ENCODE peak calls at places on chromosomes 11 and 22, in six cellular contexts. Y is fibroblast of lung, Z is neural progenitor cell, G is thyroid gland, A is H9, V is adrenal gland. U is an unnamed sample.

GRCh38 chr11:91981995-91982394 is 242.6 kb upstream of the FAT3 start:
- DNase-seq in V (peak; percentile 86), Y (peak; percentile 99), A (no peak), G (peak; percentile 21), Z (no peak), U (no peak)

GRCh38 chr11:129265125-129265788 is 73.1 kb upstream of the ARHGAP32 start:
- DNase-seq in V (no peak), Z (no peak), Y (no peak), G (no peak), A (no peak), U (no peak)

GRCh38 chr22:17773606-17774205 is 563 bp downstream of the BID start:
- DNase-seq in G (peak; percentile 60), Y (no peak), V (no peak), A (peak; percentile 78), Z (peak; percentile 89), U (peak; percentile 69)

GRCh38 chr22:33706100-33706499 is 214.2 kb downstream of the LARGE1 start:
- DNase-seq in A (peak; percentile 41), V (no peak), G (no peak), Y (no peak), Z (peak; percentile 33), U (no peak)

GRCh38 chr11:116502641-116503061 is 270.1 kb downstream of the BUD13 start:
- DNase-seq in A (no peak), Y (no peak), V (no peak), Z (no peak), G (no peak), U (peak; percentile 62)

GRCh38 chr22:25420925-25421904 is 143.3 kb upstream of the GRK3 start:
- DNase-seq in A (peak; percentile 68), Z (peak; percentile 69), V (no peak), Y (peak; percentile 29), G (peak; percentile 37), U (no peak)

GRCh38 chr11:116913000-116913399 is 75.6 kb upstream of the APOA1 start:
- DNase-seq in G (no peak), Y (peak; percentile 92), V (no peak), Z (no peak), A (no peak), U (no peak)

GRCh38 chr22:27115816-27116256 is 458.4 kb downstream of the MIAT start:
- DNase-seq in Y (no peak), Z (no peak), A (no peak), G (no peak), V (peak; percentile 59), U (no peak)

GRCh38 chr22:22576244-22576988 is 17.4 kb upstream of the PRAME start:
- DNase-seq in Y (peak; percentile 43), A (peak; percentile 79), Z (peak; percentile 81), G (peak; percentile 40), V (peak; percentile 62), U (peak; percentile 59)

GRCh38 chr22:25113316-25113721 is 86.3 kb upstream of the CRYBB3 start:
- DNase-seq in A (no peak), Z (no peak), V (peak; percentile 78), Y (no peak), G (peak; percentile 77), U (peak; percentile 72)

GRCh38 chr22:43202756-43203155 is 15.8 kb upstream of the TTLL12 start:
- DNase-seq in V (no peak), Z (no peak), G (no peak), Y (no peak), A (no peak), U (no peak)

GRCh38 chr22:43201486-43202219 is 14.7 kb upstream of the TTLL12 start:
- DNase-seq in Z (no peak), G (no peak), V (no peak), A (no peak), Y (no peak), U (no peak)

GRCh38 chr22:43202326-43202725 is 15.4 kb upstream of the TTLL12 start:
- DNase-seq in Y (no peak), G (no peak), V (no peak), Z (no peak), A (no peak), U (no peak)

GRCh38 chr22:43205261-43205691 is 18.3 kb upstream of the TTLL12 start:
- DNase-seq in Y (no peak), G (no peak), V (no peak), A (no peak), Z (no peak), U (no peak)

DNA sequence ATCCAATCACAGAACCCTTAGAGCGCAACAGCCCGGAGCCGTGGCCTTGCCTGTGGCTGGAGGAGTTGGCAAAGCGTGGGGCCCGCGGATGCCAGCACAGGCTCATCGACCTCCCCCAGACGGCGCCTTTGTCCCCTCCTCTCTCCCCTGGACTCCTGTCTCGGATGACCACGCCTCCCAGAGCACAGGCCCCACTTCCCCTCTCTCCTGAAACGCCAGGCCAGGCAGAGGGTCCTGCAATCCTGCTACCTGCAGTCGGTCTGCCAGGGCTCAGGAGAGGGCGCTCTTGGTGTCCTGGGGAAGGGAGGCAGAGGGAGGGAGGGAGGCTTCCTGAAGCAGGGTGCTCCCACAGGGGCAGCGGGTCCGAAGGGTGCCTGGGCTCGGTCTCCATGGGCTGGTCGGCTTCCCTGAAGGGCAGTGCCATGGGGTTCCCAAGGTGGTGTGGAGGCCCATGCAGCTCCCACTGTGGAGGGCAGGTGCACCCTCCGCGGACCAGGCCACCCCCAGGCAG is 16.6 kb upstream of the TTLL12 start:
- DNase-seq in Y (no peak), G (peak; percentile 68), A (peak; percentile 92), Z (peak; percentile 54), V (peak; percentile 86), U (no peak)
- TF ChIP-seq CTCF in Y (no peak), G (no peak), A (peak; percentile 62), Z (peak; percentile 28), V (no peak), U (no peak)

DNA sequence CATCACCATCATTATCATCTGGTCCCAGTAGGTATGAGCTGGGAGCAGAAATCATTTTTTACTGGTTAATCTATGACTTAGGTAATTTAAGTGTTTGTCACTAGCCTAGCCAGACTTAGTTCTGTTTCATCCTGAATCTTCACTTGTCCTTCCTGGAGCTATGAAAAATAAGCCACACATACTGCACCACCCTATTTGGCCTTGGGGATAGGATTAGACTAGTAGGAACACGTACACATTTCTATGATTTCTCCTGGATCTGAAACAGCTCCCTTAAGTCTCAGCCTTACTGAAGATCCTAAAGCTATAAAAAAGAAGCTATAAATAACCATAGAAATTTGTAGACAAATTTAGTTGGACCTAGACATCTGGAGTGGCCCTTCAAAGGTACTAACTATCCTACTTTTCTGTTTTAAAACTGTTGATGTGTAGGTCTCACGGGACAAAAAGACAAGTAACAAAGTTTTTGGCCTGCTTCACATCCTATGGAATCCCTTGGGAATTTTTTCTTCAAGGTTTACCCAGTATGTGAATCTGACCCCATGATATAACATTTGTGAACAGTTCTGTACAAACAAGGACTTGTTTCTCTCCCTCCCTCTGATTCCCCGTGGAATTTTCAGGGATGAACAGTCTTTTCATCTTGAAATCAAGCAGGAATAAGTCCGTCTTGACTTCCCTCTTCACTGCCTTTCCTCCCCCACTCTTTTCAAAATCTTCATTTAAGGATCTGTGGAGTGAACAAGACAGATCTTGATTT is 275.0 kb downstream of the FAM76B start:
- DNase-seq in Z (no peak), V (no peak), Y (no peak), A (no peak), G (no peak), U (no peak)
- H3K27ac ChIP-seq in Z (no peak overlapping the region), V (no peak overlapping the region), Y (no peak overlapping the region), A (no peak overlapping the region), G (no peak overlapping the region), U (no peak overlapping the region)

GRCh38 chr11:1553808-1554594 is 18.1 kb downstream of the DUSP8 start:
- DNase-seq in Z (no peak), G (peak; percentile 98), Y (no peak), A (peak; percentile 91), V (no peak), U (peak; percentile 27)
- TF ChIP-seq CTCF in Z (no peak), G (no peak), Y (no peak), A (peak; percentile 55), V (no peak), U (no peak)

DNA sequence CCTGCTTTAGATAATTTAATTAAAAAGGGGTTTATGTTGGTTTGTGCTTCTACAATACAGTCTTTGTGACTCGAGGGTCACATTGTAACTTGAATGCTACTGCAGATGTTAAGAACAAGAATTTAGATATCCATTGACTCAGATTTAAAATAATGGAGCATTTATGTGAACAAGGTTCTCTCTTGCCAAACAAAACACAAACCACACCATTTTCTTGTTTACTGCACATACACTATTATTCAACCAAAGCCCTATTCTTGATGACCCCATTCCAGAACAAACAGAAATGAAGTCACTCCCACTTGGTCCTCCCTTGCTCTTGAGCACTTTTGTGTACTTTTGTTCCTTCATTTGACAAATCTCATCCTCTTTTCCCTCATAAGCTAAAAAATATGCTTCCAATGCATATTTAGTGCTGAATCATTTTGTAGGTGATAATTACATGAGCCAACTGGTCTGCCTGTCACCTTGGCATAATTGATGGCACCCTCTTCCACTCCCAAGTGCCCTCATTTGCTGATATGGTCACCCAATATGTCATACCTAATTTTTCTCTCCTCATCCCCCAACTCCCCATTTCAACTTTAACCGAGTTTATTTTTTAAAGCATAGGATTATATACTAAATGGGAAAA is 2.8 kb downstream of the C11orf71 start:
- DNase-seq in Z (no peak), Y (peak; percentile 43), V (no peak), G (no peak), A (no peak), U (no peak)
- H3K27ac ChIP-seq in Z (no peak overlapping the region), Y (no peak overlapping the region), V (no peak overlapping the region), G (no peak overlapping the region), A (no peak overlapping the region), U (no peak overlapping the region)

DNA sequence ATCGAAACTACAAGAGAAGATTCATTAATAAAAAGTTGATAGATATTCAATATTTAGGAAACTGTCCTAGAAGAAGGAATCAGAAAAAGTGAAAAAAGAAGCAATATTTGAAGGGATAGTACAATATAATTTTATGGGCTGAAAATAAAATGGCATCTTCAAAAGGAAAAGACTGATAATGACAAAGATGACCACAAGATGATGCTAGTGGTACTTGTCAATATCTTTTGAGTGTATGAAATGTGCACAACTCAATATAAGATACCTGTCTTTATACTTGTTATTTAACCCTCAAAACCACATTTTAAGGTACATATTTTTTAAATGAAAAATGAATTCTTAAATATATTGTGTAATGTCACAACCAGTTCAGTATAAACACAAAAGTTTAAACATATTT is 1059.6 kb upstream of the RAG2 start:
- DNase-seq in Y (peak; percentile 34), Z (no peak), G (no peak), V (no peak), A (no peak), U (no peak)
- TF ChIP-seq CTCF in Y (no peak), Z (peak; percentile 45), G (no peak), V (peak; percentile 36), A (peak; percentile 63), U (no peak)

GRCh38 chr22:23579870-23580585 is at the start of gene IGLL1:
- DNase-seq in A (no peak), Z (no peak), G (no peak), V (no peak), Y (no peak), U (no peak)
- H3K27ac ChIP-seq in A (no peak within 1 kb of the TSS), Z (no peak within 1 kb of the TSS), G (no peak within 1 kb of the TSS), V (no peak within 1 kb of the TSS), Y (no peak within 1 kb of the TSS), U (no peak within 1 kb of the TSS)

GRCh38 chr11:64778473-64779298 is at the start of gene SF1:
- DNase-seq in A (peak; percentile 99), Y (peak; percentile 100), V (peak; percentile 100), G (peak; percentile 100), Z (peak; percentile 100), U (peak; percentile 99)
- TF ChIP-seq CTCF in A (peak; percentile 19), Y (no peak), V (no peak), G (no peak), Z (peak; percentile 17), U (peak; percentile 29)